ENCODE peak calls at places on chromosomes 3 and 15, in six cellular contexts. One of them, this sample, is unnamed.

GRCh38 chr15:28984421-28985375 is 98.9 kb downstream of the APBA2 start:
- DNase-seq in AG10803: peak
- DNase-seq in lower lobe of right lung: no peak
- DNase-seq in aorta: no peak
- DNase-seq in cardiac fibroblast: peak
- DNase-seq in tibial artery: no peak
- DNase-seq in this sample: no peak

GRCh38 chr3:41700155-41700554 is 261.7 kb downstream of the ULK4 start:
- DNase-seq in aorta: no peak
- DNase-seq in AG10803: no peak
- DNase-seq in cardiac fibroblast: no peak
- DNase-seq in tibial artery: no peak
- DNase-seq in lower lobe of right lung: no peak
- DNase-seq in this sample: no peak

GRCh38 chr3:40120816-40121215 is 188.7 kb upstream of the EIF1B start:
- DNase-seq in AG10803: peak
- DNase-seq in lower lobe of right lung: no peak
- DNase-seq in tibial artery: no peak
- DNase-seq in aorta: no peak
- DNase-seq in cardiac fibroblast: peak
- DNase-seq in this sample: no peak

GRCh38 chr3:79960594-79960993 is 192.8 kb upstream of the ROBO1 start:
- DNase-seq in aorta: no peak
- DNase-seq in cardiac fibroblast: no peak
- DNase-seq in tibial artery: no peak
- DNase-seq in AG10803: no peak
- DNase-seq in lower lobe of right lung: no peak
- DNase-seq in this sample: no peak

GRCh38 chr3:184332370-184333090 is 4.9 kb upstream of the FAM131A start:
- DNase-seq in AG10803: peak
- DNase-seq in cardiac fibroblast: peak
- DNase-seq in aorta: no peak
- DNase-seq in tibial artery: no peak
- DNase-seq in lower lobe of right lung: no peak
- DNase-seq in this sample: no peak

GRCh38 chr3:114872588-114872987 is 274.5 kb downstream of the ZBTB20 start:
- DNase-seq in cardiac fibroblast: no peak
- DNase-seq in tibial artery: no peak
- DNase-seq in lower lobe of right lung: no peak
- DNase-seq in aorta: no peak
- DNase-seq in AG10803: peak
- DNase-seq in this sample: no peak

GRCh38 chr3:4766716-4767499 is 212.3 kb upstream of the BHLHE40 start:
- DNase-seq in aorta: no peak
- DNase-seq in tibial artery: no peak
- DNase-seq in AG10803: no peak
- DNase-seq in cardiac fibroblast: no peak
- DNase-seq in lower lobe of right lung: no peak
- DNase-seq in this sample: no peak

GRCh38 chr15:30992465-30992864 is 1.0 kb upstream of the MTMR10 start:
- DNase-seq in aorta: no peak
- DNase-seq in lower lobe of right lung: peak
- DNase-seq in cardiac fibroblast: no peak
- DNase-seq in AG10803: no peak
- DNase-seq in tibial artery: no peak
- DNase-seq in this sample: no peak

GRCh38 chr3:100033814-100034490 is 80.3 kb downstream of the FILIP1L start:
- DNase-seq in cardiac fibroblast: peak
- DNase-seq in aorta: no peak
- DNase-seq in lower lobe of right lung: no peak
- DNase-seq in tibial artery: no peak
- DNase-seq in AG10803: peak
- DNase-seq in this sample: no peak

GRCh38 chr3:188788621-188789081 is 383.1 kb upstream of the TPRG1 start:
- DNase-seq in tibial artery: no peak
- DNase-seq in AG10803: peak
- DNase-seq in aorta: peak
- DNase-seq in lower lobe of right lung: no peak
- DNase-seq in cardiac fibroblast: peak
- DNase-seq in this sample: no peak

GRCh38 chr3:194042947-194043346 is 93.0 kb upstream of the HES1 start:
- DNase-seq in aorta: no peak
- DNase-seq in cardiac fibroblast: peak
- DNase-seq in AG10803: peak
- DNase-seq in lower lobe of right lung: no peak
- DNase-seq in tibial artery: no peak
- DNase-seq in this sample: no peak

GRCh38 chr3:141240290-141241247 is 8.9 kb downstream of the PXYLP1 start:
- DNase-seq in cardiac fibroblast: peak
- DNase-seq in AG10803: peak
- DNase-seq in lower lobe of right lung: no peak
- DNase-seq in tibial artery: no peak
- DNase-seq in aorta: no peak
- DNase-seq in this sample: no peak

GRCh38 chr3:50632450-50632849 is 15.5 kb downstream of the MAPKAPK3 start:
- DNase-seq in AG10803: no peak
- DNase-seq in tibial artery: no peak
- DNase-seq in cardiac fibroblast: no peak
- DNase-seq in lower lobe of right lung: no peak
- DNase-seq in aorta: no peak
- DNase-seq in this sample: no peak

GRCh38 chr3:48555949-48556795 is 431 bp downstream of the PFKFB4 start:
- DNase-seq in aorta: no peak
- DNase-seq in lower lobe of right lung: no peak
- DNase-seq in tibial artery: no peak
- DNase-seq in cardiac fibroblast: no peak
- DNase-seq in AG10803: no peak
- DNase-seq in this sample: no peak

GRCh38 chr3:48560648-48561018 is 2.9 kb downstream of the UCN2 start:
- DNase-seq in cardiac fibroblast: no peak
- DNase-seq in AG10803: no peak
- DNase-seq in aorta: peak
- DNase-seq in tibial artery: peak
- DNase-seq in lower lobe of right lung: no peak
- DNase-seq in this sample: peak

GRCh38 chr3:48556796-48557626 is at the start of gene PFKFB4:
- DNase-seq in lower lobe of right lung: peak
- DNase-seq in tibial artery: peak
- DNase-seq in AG10803: peak
- DNase-seq in aorta: peak
- DNase-seq in cardiac fibroblast: peak
- DNase-seq in this sample: peak

GRCh38 chr3:48561045-48561736 is 2.4 kb downstream of the UCN2 start:
- DNase-seq in tibial artery: peak
- DNase-seq in AG10803: peak
- DNase-seq in cardiac fibroblast: peak
- DNase-seq in aorta: peak
- DNase-seq in lower lobe of right lung: peak
- DNase-seq in this sample: peak

DNA sequence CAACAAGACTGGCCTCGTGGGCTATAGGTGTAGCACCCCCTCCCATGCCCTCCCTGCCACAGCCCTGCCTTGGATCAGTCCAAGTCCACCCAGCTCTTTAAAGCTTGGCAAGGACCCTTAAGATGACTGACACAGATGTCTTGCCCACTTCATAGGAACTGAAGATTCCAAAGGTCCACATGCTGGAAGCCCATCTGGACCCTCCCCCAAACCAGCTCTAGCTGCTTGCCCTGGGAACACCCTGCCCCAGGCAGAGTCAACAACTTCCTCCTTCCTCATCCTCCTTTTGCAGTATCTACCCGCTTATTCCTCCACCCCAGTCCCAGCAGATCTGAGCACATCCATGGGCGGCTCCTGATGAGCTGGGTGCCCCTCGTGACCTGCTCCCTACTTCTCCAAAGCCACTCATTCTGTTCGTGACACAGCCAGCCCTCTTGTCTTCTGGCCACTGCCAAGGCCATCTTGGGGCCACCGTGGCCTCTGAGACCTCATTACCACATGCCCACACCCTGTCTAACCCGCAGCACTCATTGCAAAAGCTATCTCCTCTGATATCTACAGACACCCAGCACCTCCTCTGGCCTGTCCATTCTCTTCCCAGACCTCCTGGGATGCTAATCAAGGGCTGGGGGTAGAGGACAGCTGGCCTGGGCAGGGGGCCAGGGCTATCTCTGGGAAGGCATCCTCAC is 2.0 kb upstream of the PFKFB4 start:
- DNase-seq in AG10803: no peak
- DNase-seq in aorta: peak
- DNase-seq in tibial artery: peak
- DNase-seq in lower lobe of right lung: peak
- DNase-seq in cardiac fibroblast: no peak
- DNase-seq in this sample: peak
- H3K4me3 ChIP-seq in AG10803: no peak
- H3K4me3 ChIP-seq in aorta: no peak
- H3K4me3 ChIP-seq in tibial artery: no peak
- H3K4me3 ChIP-seq in lower lobe of right lung: no peak
- H3K4me3 ChIP-seq in cardiac fibroblast: no peak
- H3K4me3 ChIP-seq in this sample: no peak

DNA sequence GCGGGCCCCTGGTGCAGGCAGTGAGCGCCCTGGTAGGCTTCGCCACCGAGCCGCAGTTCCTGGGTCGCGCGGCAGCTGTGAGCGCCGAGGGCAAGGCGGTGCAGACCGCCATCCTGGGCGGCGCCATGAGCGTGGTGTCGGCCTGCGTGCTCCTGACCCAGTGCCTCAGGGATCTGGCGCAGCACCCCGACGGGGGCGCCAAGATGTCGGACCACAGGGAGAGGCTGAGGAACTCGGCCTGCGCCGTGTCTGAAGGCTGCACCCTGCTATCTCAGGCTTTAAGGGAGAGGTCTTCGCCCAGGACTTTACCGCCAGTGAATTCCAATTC is 2.3 kb downstream of the TLNRD1 start:
- DNase-seq in cardiac fibroblast: no peak
- DNase-seq in tibial artery: no peak
- DNase-seq in lower lobe of right lung: no peak
- DNase-seq in AG10803: no peak
- DNase-seq in aorta: no peak
- DNase-seq in this sample: no peak
- H3K4me3 ChIP-seq in cardiac fibroblast: no peak
- H3K4me3 ChIP-seq in tibial artery: peak
- H3K4me3 ChIP-seq in lower lobe of right lung: peak
- H3K4me3 ChIP-seq in AG10803: peak
- H3K4me3 ChIP-seq in aorta: no peak
- H3K4me3 ChIP-seq in this sample: peak

GRCh38 chr3:46163551-46163981 is 44.5 kb downstream of the CCR1 start:
- DNase-seq in lower lobe of right lung: no peak
- DNase-seq in tibial artery: no peak
- DNase-seq in AG10803: no peak
- DNase-seq in cardiac fibroblast: no peak
- DNase-seq in aorta: no peak
- DNase-seq in this sample: no peak
- H3K4me3 ChIP-seq in lower lobe of right lung: no peak
- H3K4me3 ChIP-seq in tibial artery: no peak
- H3K4me3 ChIP-seq in AG10803: no peak
- H3K4me3 ChIP-seq in cardiac fibroblast: no peak
- H3K4me3 ChIP-seq in aorta: no peak
- H3K4me3 ChIP-seq in this sample: no peak

DNA sequence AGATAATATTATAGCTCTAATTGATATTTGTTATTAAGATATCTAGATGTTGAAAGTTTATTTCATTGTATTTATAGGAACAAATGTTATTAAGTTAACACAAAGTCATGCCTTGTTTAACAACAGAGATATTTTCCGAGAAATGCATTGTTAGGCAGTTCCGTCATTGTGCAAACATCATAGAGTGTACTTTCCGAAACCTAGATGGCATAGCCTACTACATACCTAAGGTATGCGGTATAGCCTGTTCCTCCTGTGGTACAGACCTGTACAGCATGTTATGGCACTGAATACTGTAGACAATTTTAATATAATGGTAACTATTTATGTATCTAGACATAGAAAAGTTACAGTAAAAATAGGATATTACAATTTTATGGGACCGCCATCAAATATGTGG is 114.3 kb downstream of the NAALADL2 start:
- DNase-seq in AG10803: no peak
- DNase-seq in lower lobe of right lung: no peak
- DNase-seq in cardiac fibroblast: no peak
- DNase-seq in aorta: no peak
- DNase-seq in tibial artery: no peak
- DNase-seq in this sample: no peak
- H3K4me3 ChIP-seq in AG10803: no peak
- H3K4me3 ChIP-seq in lower lobe of right lung: no peak
- H3K4me3 ChIP-seq in cardiac fibroblast: no peak
- H3K4me3 ChIP-seq in aorta: no peak
- H3K4me3 ChIP-seq in tibial artery: no peak
- H3K4me3 ChIP-seq in this sample: no peak

GRCh38 chr15:92733090-92733933 is 77.7 kb upstream of the FAM174B start:
- DNase-seq in AG10803: no peak
- DNase-seq in aorta: no peak
- DNase-seq in lower lobe of right lung: no peak
- DNase-seq in tibial artery: no peak
- DNase-seq in cardiac fibroblast: no peak
- DNase-seq in this sample: no peak
- H3K4me3 ChIP-seq in AG10803: peak
- H3K4me3 ChIP-seq in aorta: no peak
- H3K4me3 ChIP-seq in lower lobe of right lung: peak
- H3K4me3 ChIP-seq in tibial artery: peak
- H3K4me3 ChIP-seq in cardiac fibroblast: no peak
- H3K4me3 ChIP-seq in this sample: peak

DNA sequence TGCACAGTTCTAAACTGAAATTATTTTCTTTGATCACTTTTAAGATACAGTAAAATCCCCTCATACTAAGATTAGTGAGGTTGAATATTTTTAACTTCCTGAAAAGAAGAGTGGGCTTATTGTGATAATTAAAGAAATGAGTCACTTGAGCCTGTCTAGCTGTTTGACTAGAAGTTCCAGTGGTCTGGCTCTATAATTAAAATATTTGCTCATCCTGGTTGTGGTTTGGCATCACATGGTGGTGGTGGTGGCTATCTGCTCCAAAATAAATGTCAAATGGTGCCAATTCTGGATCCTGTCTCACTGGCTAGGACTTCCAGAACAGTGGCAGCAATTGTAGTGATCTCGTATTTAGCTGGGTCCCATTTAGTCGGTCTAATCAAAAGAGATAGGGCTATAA is 8.6 kb upstream of the TEX9 start:
- DNase-seq in AG10803: peak
- DNase-seq in tibial artery: no peak
- DNase-seq in aorta: no peak
- DNase-seq in cardiac fibroblast: peak
- DNase-seq in lower lobe of right lung: no peak
- DNase-seq in this sample: no peak
- H3K4me3 ChIP-seq in AG10803: no peak
- H3K4me3 ChIP-seq in tibial artery: no peak
- H3K4me3 ChIP-seq in aorta: no peak
- H3K4me3 ChIP-seq in cardiac fibroblast: no peak
- H3K4me3 ChIP-seq in lower lobe of right lung: no peak
- H3K4me3 ChIP-seq in this sample: no peak

This sample was measured in heart right ventricle.